ENCODE peak calls at places on chromosome 3, in seven cellular contexts. One of them, this sample, is unnamed.

GRCh38 chr3:127275287-127275781 is 12.5 kb downstream of the PRR20G start:
- DNase-seq in astrocyte: peak; percentile 45
- DNase-seq in cardiac muscle cell: peak; percentile 5
- DNase-seq in psoas muscle: no peak
- DNase-seq in OCI-LY7: no peak
- DNase-seq in esophagus muscularis mucosa: peak; percentile 72
- DNase-seq in foreskin fibroblast: no peak
- DNase-seq in this sample: no peak

GRCh38 chr3:74575857-74576256 is 38.6 kb downstream of the CNTN3 start:
- DNase-seq in astrocyte: no peak
- DNase-seq in cardiac muscle cell: no peak
- DNase-seq in psoas muscle: no peak
- DNase-seq in OCI-LY7: no peak
- DNase-seq in esophagus muscularis mucosa: no peak
- DNase-seq in foreskin fibroblast: no peak
- DNase-seq in this sample: no peak

GRCh38 chr3:130626021-130626420 is 109.0 kb downstream of the COL6A6 start:
- DNase-seq in astrocyte: peak; percentile 89
- DNase-seq in cardiac muscle cell: no peak
- DNase-seq in psoas muscle: no peak
- DNase-seq in OCI-LY7: no peak
- DNase-seq in esophagus muscularis mucosa: peak; percentile 34
- DNase-seq in foreskin fibroblast: peak; percentile 28
- DNase-seq in this sample: peak; percentile 31

GRCh38 chr3:58251653-58252052 is 14.1 kb downstream of the ABHD6 start:
- DNase-seq in astrocyte: no peak
- DNase-seq in cardiac muscle cell: no peak
- DNase-seq in psoas muscle: no peak
- DNase-seq in OCI-LY7: no peak
- DNase-seq in esophagus muscularis mucosa: no peak
- DNase-seq in foreskin fibroblast: no peak
- DNase-seq in this sample: peak; percentile 33

GRCh38 chr3:120348065-120348980 is 831 bp downstream of the LRRC58 start:
- DNase-seq in astrocyte: no peak
- DNase-seq in cardiac muscle cell: no peak
- DNase-seq in psoas muscle: no peak
- DNase-seq in OCI-LY7: peak; percentile 82
- DNase-seq in esophagus muscularis mucosa: no peak
- DNase-seq in foreskin fibroblast: no peak
- DNase-seq in this sample: no peak

GRCh38 chr3:127384717-127385539 is 97.1 kb upstream of the PRR20G start:
- DNase-seq in astrocyte: no peak
- DNase-seq in cardiac muscle cell: no peak
- DNase-seq in psoas muscle: no peak
- DNase-seq in OCI-LY7: no peak
- DNase-seq in esophagus muscularis mucosa: no peak
- DNase-seq in foreskin fibroblast: no peak
- DNase-seq in this sample: no peak

GRCh38 chr3:45124379-45124778 is 21.8 kb downstream of the CDCP1 start:
- DNase-seq in astrocyte: peak; percentile 96
- DNase-seq in cardiac muscle cell: peak; percentile 50
- DNase-seq in psoas muscle: peak; percentile 73
- DNase-seq in OCI-LY7: no peak
- DNase-seq in esophagus muscularis mucosa: no peak
- DNase-seq in foreskin fibroblast: peak; percentile 97
- DNase-seq in this sample: no peak

GRCh38 chr3:71271616-71272015 is 311.9 kb downstream of the FOXP1 start:
- DNase-seq in astrocyte: peak; percentile 46
- DNase-seq in cardiac muscle cell: no peak
- DNase-seq in psoas muscle: no peak
- DNase-seq in OCI-LY7: no peak
- DNase-seq in esophagus muscularis mucosa: no peak
- DNase-seq in foreskin fibroblast: no peak
- DNase-seq in this sample: no peak

GRCh38 chr3:100936931-100937330 is 56.3 kb downstream of the ABI3BP start:
- DNase-seq in astrocyte: no peak
- DNase-seq in cardiac muscle cell: no peak
- DNase-seq in psoas muscle: no peak
- DNase-seq in OCI-LY7: no peak
- DNase-seq in esophagus muscularis mucosa: no peak
- DNase-seq in foreskin fibroblast: no peak
- DNase-seq in this sample: no peak

GRCh38 chr3:57545636-57546268 is 1.6 kb upstream of the DNAH12 start:
- DNase-seq in astrocyte: peak; percentile 38
- DNase-seq in cardiac muscle cell: peak; percentile 67
- DNase-seq in psoas muscle: no peak
- DNase-seq in OCI-LY7: no peak
- DNase-seq in esophagus muscularis mucosa: no peak
- DNase-seq in foreskin fibroblast: no peak
- DNase-seq in this sample: no peak

GRCh38 chr3:5798809-5799208 is 611.3 kb downstream of the EDEM1 start:
- DNase-seq in astrocyte: peak; percentile 54
- DNase-seq in cardiac muscle cell: no peak
- DNase-seq in psoas muscle: no peak
- DNase-seq in OCI-LY7: no peak
- DNase-seq in esophagus muscularis mucosa: no peak
- DNase-seq in foreskin fibroblast: no peak
- DNase-seq in this sample: no peak

GRCh38 chr3:74390121-74390870 is 224.2 kb downstream of the CNTN3 start:
- DNase-seq in astrocyte: no peak
- DNase-seq in cardiac muscle cell: no peak
- DNase-seq in psoas muscle: no peak
- DNase-seq in OCI-LY7: no peak
- DNase-seq in esophagus muscularis mucosa: no peak
- DNase-seq in foreskin fibroblast: no peak
- DNase-seq in this sample: no peak

GRCh38 chr3:147384210-147385058 is 21.9 kb downstream of the ZIC4 start:
- DNase-seq in astrocyte: no peak
- DNase-seq in cardiac muscle cell: no peak
- DNase-seq in psoas muscle: no peak
- DNase-seq in OCI-LY7: no peak
- DNase-seq in esophagus muscularis mucosa: no peak
- DNase-seq in foreskin fibroblast: no peak
- DNase-seq in this sample: no peak

GRCh38 chr3:40173291-40173710 is 136.2 kb upstream of the EIF1B start:
- DNase-seq in astrocyte: no peak
- DNase-seq in cardiac muscle cell: no peak
- DNase-seq in psoas muscle: no peak
- DNase-seq in OCI-LY7: no peak
- DNase-seq in esophagus muscularis mucosa: no peak
- DNase-seq in foreskin fibroblast: no peak
- DNase-seq in this sample: no peak

GRCh38 chr3:29805757-29806156 is 524.9 kb downstream of the RBMS3 start:
- DNase-seq in astrocyte: peak; percentile 8
- DNase-seq in cardiac muscle cell: peak; percentile 16
- DNase-seq in psoas muscle: no peak
- DNase-seq in OCI-LY7: no peak
- DNase-seq in esophagus muscularis mucosa: no peak
- DNase-seq in foreskin fibroblast: no peak
- DNase-seq in this sample: no peak

GRCh38 chr3:53350652-53351051 is 3.3 kb upstream of the DCP1A start:
- DNase-seq in astrocyte: no peak
- DNase-seq in cardiac muscle cell: peak; percentile 52
- DNase-seq in psoas muscle: no peak
- DNase-seq in OCI-LY7: peak; percentile 66
- DNase-seq in esophagus muscularis mucosa: no peak
- DNase-seq in foreskin fibroblast: peak; percentile 33
- DNase-seq in this sample: no peak

GRCh38 chr3:160225181-160226025 is at the start of gene C3orf80:
- DNase-seq in astrocyte: peak; percentile 38
- DNase-seq in cardiac muscle cell: peak; percentile 48
- DNase-seq in psoas muscle: peak; percentile 62
- DNase-seq in OCI-LY7: peak; percentile 30
- DNase-seq in esophagus muscularis mucosa: no peak
- DNase-seq in foreskin fibroblast: peak; percentile 32
- DNase-seq in this sample: no peak

GRCh38 chr3:31102196-31102879 is 207.9 kb upstream of the GADL1 start:
- DNase-seq in astrocyte: no peak
- DNase-seq in cardiac muscle cell: no peak
- DNase-seq in psoas muscle: no peak
- DNase-seq in OCI-LY7: no peak
- DNase-seq in esophagus muscularis mucosa: peak; percentile 5
- DNase-seq in foreskin fibroblast: no peak
- DNase-seq in this sample: no peak

GRCh38 chr3:31103623-31104180 is 209.2 kb upstream of the GADL1 start:
- DNase-seq in astrocyte: no peak
- DNase-seq in cardiac muscle cell: no peak
- DNase-seq in psoas muscle: no peak
- DNase-seq in OCI-LY7: no peak
- DNase-seq in esophagus muscularis mucosa: no peak
- DNase-seq in foreskin fibroblast: no peak
- DNase-seq in this sample: no peak

GRCh38 chr3:31105011-31105410 is 210.6 kb upstream of the GADL1 start:
- DNase-seq in astrocyte: no peak
- DNase-seq in cardiac muscle cell: no peak
- DNase-seq in psoas muscle: no peak
- DNase-seq in OCI-LY7: no peak
- DNase-seq in esophagus muscularis mucosa: no peak
- DNase-seq in foreskin fibroblast: no peak
- DNase-seq in this sample: no peak

GRCh38 chr3:31105438-31106077 is 211.1 kb upstream of the GADL1 start:
- DNase-seq in astrocyte: peak; percentile 99
- DNase-seq in cardiac muscle cell: peak; percentile 87
- DNase-seq in psoas muscle: no peak
- DNase-seq in OCI-LY7: no peak
- DNase-seq in esophagus muscularis mucosa: no peak
- DNase-seq in foreskin fibroblast: peak; percentile 92
- DNase-seq in this sample: peak; percentile 87

GRCh38 chr3:31103181-31103580 is 208.7 kb upstream of the GADL1 start:
- DNase-seq in astrocyte: no peak
- DNase-seq in cardiac muscle cell: no peak
- DNase-seq in psoas muscle: no peak
- DNase-seq in OCI-LY7: no peak
- DNase-seq in esophagus muscularis mucosa: peak; percentile 14
- DNase-seq in foreskin fibroblast: no peak
- DNase-seq in this sample: no peak
- H3K4me3 ChIP-seq in astrocyte: no peak overlapping the region
- H3K4me3 ChIP-seq in cardiac muscle cell: no peak overlapping the region
- H3K4me3 ChIP-seq in psoas muscle: no peak overlapping the region
- H3K4me3 ChIP-seq in OCI-LY7: no peak overlapping the region
- H3K4me3 ChIP-seq in esophagus muscularis mucosa: no peak overlapping the region
- H3K4me3 ChIP-seq in foreskin fibroblast: no peak overlapping the region
- H3K4me3 ChIP-seq in this sample: no peak overlapping the region

DNA sequence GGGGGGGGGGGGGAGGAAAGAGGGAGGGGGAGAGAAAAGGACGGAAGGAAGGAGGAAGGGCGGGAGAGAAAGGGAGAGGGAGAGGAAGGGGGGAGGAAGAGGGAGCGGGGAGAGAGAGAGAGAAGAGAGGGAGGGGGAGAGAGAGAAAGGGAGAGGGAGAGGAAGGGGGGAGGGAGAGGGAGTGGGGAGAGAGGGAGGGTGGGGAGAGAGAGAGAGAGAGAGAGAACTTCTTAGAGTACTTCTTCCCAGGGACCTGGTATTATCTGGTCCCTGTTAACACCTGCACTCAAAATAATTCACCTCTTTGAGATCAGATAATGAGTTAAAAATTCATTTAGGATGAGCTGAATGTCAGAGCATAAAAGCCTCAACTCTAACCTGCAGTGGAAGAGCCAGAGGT is 1.1 kb downstream of the SEC13 start:
- DNase-seq in astrocyte: peak; percentile 39
- DNase-seq in cardiac muscle cell: peak; percentile 26
- DNase-seq in psoas muscle: no peak
- DNase-seq in OCI-LY7: no peak
- DNase-seq in esophagus muscularis mucosa: no peak
- DNase-seq in foreskin fibroblast: no peak
- DNase-seq in this sample: no peak
- H3K4me3 ChIP-seq in astrocyte: peak overlapping the region; percentile 98
- H3K4me3 ChIP-seq in cardiac muscle cell: peak overlapping the region; percentile 96
- H3K4me3 ChIP-seq in psoas muscle: peak overlapping the region; percentile 96
- H3K4me3 ChIP-seq in OCI-LY7: peak overlapping the region; percentile 91
- H3K4me3 ChIP-seq in esophagus muscularis mucosa: peak overlapping the region; percentile 81
- H3K4me3 ChIP-seq in foreskin fibroblast: peak overlapping the region; percentile 100
- H3K4me3 ChIP-seq in this sample: peak overlapping the region; percentile 99

GRCh38 chr3:15632212-15632580 is 30.7 kb downstream of the BTD start:
- DNase-seq in astrocyte: no peak
- DNase-seq in cardiac muscle cell: no peak
- DNase-seq in psoas muscle: no peak
- DNase-seq in OCI-LY7: no peak
- DNase-seq in esophagus muscularis mucosa: no peak
- DNase-seq in foreskin fibroblast: no peak
- DNase-seq in this sample: no peak

GRCh38 chr3:15631426-15632211 is 30.1 kb downstream of the BTD start:
- DNase-seq in astrocyte: no peak
- DNase-seq in cardiac muscle cell: no peak
- DNase-seq in psoas muscle: no peak
- DNase-seq in OCI-LY7: no peak
- DNase-seq in esophagus muscularis mucosa: no peak
- DNase-seq in foreskin fibroblast: no peak
- DNase-seq in this sample: no peak

GRCh38 chr3:15628967-15629366 is 27.4 kb downstream of the BTD start:
- DNase-seq in astrocyte: no peak
- DNase-seq in cardiac muscle cell: no peak
- DNase-seq in psoas muscle: no peak
- DNase-seq in OCI-LY7: no peak
- DNase-seq in esophagus muscularis mucosa: no peak
- DNase-seq in foreskin fibroblast: no peak
- DNase-seq in this sample: no peak

GRCh38 chr3:15630646-15631350 is 29.3 kb downstream of the BTD start:
- DNase-seq in astrocyte: peak; percentile 78
- DNase-seq in cardiac muscle cell: peak; percentile 64
- DNase-seq in psoas muscle: no peak
- DNase-seq in OCI-LY7: no peak
- DNase-seq in esophagus muscularis mucosa: no peak
- DNase-seq in foreskin fibroblast: peak; percentile 81
- DNase-seq in this sample: peak; percentile 59

DNA sequence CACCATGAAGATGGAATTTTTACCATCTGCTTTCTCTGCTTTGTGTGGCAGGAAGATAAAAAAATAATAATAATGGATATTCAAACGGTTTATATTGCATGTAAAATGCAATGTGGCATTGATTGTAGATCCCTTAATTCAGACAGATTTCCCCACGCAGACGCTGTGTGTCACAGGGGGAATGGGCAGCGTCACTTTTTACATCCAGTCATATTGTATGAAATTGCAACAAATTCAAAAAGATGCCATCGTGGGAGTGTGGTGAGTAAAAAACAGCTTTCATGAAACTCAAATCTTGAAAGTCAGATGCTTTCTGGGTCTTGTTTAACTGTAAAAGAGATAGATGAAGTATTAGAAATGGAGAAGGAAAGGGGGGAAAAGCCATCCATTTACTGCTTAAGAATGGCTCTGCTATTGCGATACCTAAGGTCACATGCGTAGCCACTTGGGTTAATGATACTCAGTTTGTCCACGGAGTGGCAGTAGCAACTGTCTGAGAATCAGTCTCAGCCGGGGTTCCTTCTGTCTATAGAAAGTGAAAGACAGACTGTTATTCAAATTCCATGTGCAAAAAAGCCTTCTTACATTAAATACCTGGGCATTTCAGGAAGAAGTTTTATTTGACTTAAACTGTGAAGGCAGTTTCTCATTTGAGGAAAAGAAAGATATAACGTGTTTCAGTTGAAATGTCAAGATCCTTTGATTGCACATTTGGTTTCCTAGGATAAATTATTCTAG is 28.5 kb downstream of the BTD start:
- DNase-seq in astrocyte: peak; percentile 64
- DNase-seq in cardiac muscle cell: peak; percentile 90
- DNase-seq in psoas muscle: no peak
- DNase-seq in OCI-LY7: peak; percentile 87
- DNase-seq in esophagus muscularis mucosa: no peak
- DNase-seq in foreskin fibroblast: peak; percentile 82
- DNase-seq in this sample: peak; percentile 59
- H3K4me3 ChIP-seq in astrocyte: peak overlapping the region; percentile 31
- H3K4me3 ChIP-seq in cardiac muscle cell: no peak overlapping the region
- H3K4me3 ChIP-seq in psoas muscle: peak overlapping the region; percentile 51
- H3K4me3 ChIP-seq in OCI-LY7: peak overlapping the region; percentile 35
- H3K4me3 ChIP-seq in esophagus muscularis mucosa: peak overlapping the region; percentile 41
- H3K4me3 ChIP-seq in foreskin fibroblast: peak overlapping the region; percentile 46
- H3K4me3 ChIP-seq in this sample: peak overlapping the region; percentile 30

GRCh38 chr3:32374788-32375595 is 16.7 kb upstream of the CMTM7 start:
- DNase-seq in astrocyte: peak; percentile 48
- DNase-seq in cardiac muscle cell: peak; percentile 84
- DNase-seq in psoas muscle: no peak
- DNase-seq in OCI-LY7: peak; percentile 82
- DNase-seq in esophagus muscularis mucosa: no peak
- DNase-seq in foreskin fibroblast: peak; percentile 53
- DNase-seq in this sample: no peak
- H3K4me3 ChIP-seq in astrocyte: no peak overlapping the region
- H3K4me3 ChIP-seq in cardiac muscle cell: no peak overlapping the region
- H3K4me3 ChIP-seq in psoas muscle: no peak overlapping the region
- H3K4me3 ChIP-seq in OCI-LY7: no peak overlapping the region
- H3K4me3 ChIP-seq in esophagus muscularis mucosa: no peak overlapping the region
- H3K4me3 ChIP-seq in foreskin fibroblast: no peak overlapping the region
- H3K4me3 ChIP-seq in this sample: no peak overlapping the region